ENCODE peak calls at places on chromosome 17, in four cellular contexts. B, V, T and X are unnamed samples.

GRCh38 chr17:32741381-32741780 is 135.5 kb downstream of the MYO1D start:
- DNase-seq in V (no peak), T (no peak), B (no peak), X (no peak)

GRCh38 chr17:76500745-76501017 is 542 bp downstream of the RHBDF2 start:
- DNase-seq in B (no peak), V (no peak), T (no peak), X (no peak)

GRCh38 chr17:76997981-76998531 is 129.9 kb downstream of the MGAT5B start:
- DNase-seq in B (peak), V (no peak), T (no peak), X (no peak)

GRCh38 chr17:71118039-71118438 is 948.7 kb downstream of the KCNJ2 start:
- DNase-seq in B (no peak), V (no peak), T (no peak), X (no peak)

GRCh38 chr17:80361495-80362220 is 53.3 kb upstream of the ENDOV start:
- DNase-seq in V (peak), T (no peak), B (no peak), X (peak)

GRCh38 chr17:75647921-75648320 is 14.7 kb downstream of the SMIM5 start:
- DNase-seq in V (no peak), B (no peak), T (no peak), X (no peak)

GRCh38 chr17:41785091-41785875 is 1.2 kb downstream of the JUP start:
- DNase-seq in T (no peak), B (no peak), V (peak), X (peak)

GRCh38 chr17:4005296-4006164 is 41.3 kb upstream of the ATP2A3 start:
- DNase-seq in T (no peak), V (no peak), B (no peak), X (no peak)

GRCh38 chr17:17809527-17810373 is 27.0 kb downstream of the SREBF1 start:
- DNase-seq in B (no peak), V (no peak), T (no peak), X (peak)

GRCh38 chr17:75587718-75588545 is at the start of gene MYO15B:
- DNase-seq in B (no peak), T (no peak), V (peak), X (peak)

GRCh38 chr17:72273301-72274056 is 152.7 kb downstream of the SOX9 start:
- DNase-seq in V (no peak), B (no peak), T (no peak), X (no peak)

GRCh38 chr17:909642-910323 is 69.8 kb downstream of the NXN start:
- DNase-seq in T (no peak), V (peak), B (no peak), X (no peak)

GRCh38 chr17:40560592-40561293 is 4.5 kb downstream of the CCR7 start:
- DNase-seq in B (peak), T (no peak), V (peak), X (peak)

GRCh38 chr17:9330140-9330902 is 245.3 kb downstream of the STX8 start:
- DNase-seq in V (no peak), T (no peak), B (no peak), X (peak)

GRCh38 chr17:69871318-69871717 is 203.7 kb upstream of the KCNJ16 start:
- DNase-seq in V (no peak), B (no peak), T (no peak), X (no peak)

GRCh38 chr17:53912117-53912516 is 89.4 kb downstream of the KIF2B start:
- DNase-seq in B (no peak), T (peak), V (no peak), X (no peak)

GRCh38 chr17:40022961-40023541 is 7.8 kb downstream of the CSF3 start:
- DNase-seq in T (no peak), V (no peak), B (no peak), X (no peak)

GRCh38 chr17:62870581-62870964 is 62.5 kb upstream of the MARCHF10 start:
- DNase-seq in T (no peak), B (no peak), V (no peak), X (no peak)

GRCh38 chr17:39700148-39700987 is 504 bp downstream of the ERBB2 start:
- DNase-seq in V (no peak), T (no peak), B (no peak), X (peak)

GRCh38 chr17:72466199-72466598 is 345.4 kb downstream of the SOX9 start:
- DNase-seq in V (no peak), T (peak), B (peak), X (no peak)

GRCh38 chr17:28711723-28712036 is at the start of gene PROCA1:
- DNase-seq in B (no peak), T (no peak), V (peak), X (peak)

GRCh38 chr17:4532860-4533521 is 22.2 kb downstream of the MYBBP1A start:
- DNase-seq in T (no peak), V (no peak), B (no peak), X (no peak)

GRCh38 chr17:21010705-21011596 is 31.9 kb downstream of the USP22 start:
- DNase-seq in T (no peak), B (no peak), V (no peak), X (no peak)

GRCh38 chr17:81170727-81171494 is 4.9 kb upstream of the AATK start:
- DNase-seq in B (no peak), V (no peak), T (no peak), X (no peak)

GRCh38 chr17:80656590-80656989 is 112.0 kb downstream of the RPTOR start:
- DNase-seq in V (no peak), B (peak), T (no peak), X (no peak)

GRCh38 chr17:11608396-11608795 is 10.1 kb downstream of the DNAH9 start:
- DNase-seq in V (peak), B (no peak), T (peak), X (no peak)

GRCh38 chr17:69608808-69609494 is 194.5 kb downstream of the MAP2K6 start:
- DNase-seq in T (no peak), V (no peak), B (no peak), X (no peak)

GRCh38 chr17:56943505-56944125 is 17.2 kb downstream of the COIL start:
- DNase-seq in B (no peak), V (no peak), T (no peak), X (no peak)

GRCh38 chr17:76704799-76705198 is 6.0 kb downstream of the MXRA7 start:
- DNase-seq in B (no peak), V (no peak), T (no peak), X (no peak)

GRCh38 chr17:29124135-29124930 is 55.9 kb downstream of the MYO18A start:
- DNase-seq in V (peak), T (peak), B (no peak), X (peak)

GRCh38 chr17:28585891-28586290 is 9.2 kb upstream of the ALDOC start:
- DNase-seq in B (no peak), T (no peak), V (no peak), X (no peak)

DNA sequence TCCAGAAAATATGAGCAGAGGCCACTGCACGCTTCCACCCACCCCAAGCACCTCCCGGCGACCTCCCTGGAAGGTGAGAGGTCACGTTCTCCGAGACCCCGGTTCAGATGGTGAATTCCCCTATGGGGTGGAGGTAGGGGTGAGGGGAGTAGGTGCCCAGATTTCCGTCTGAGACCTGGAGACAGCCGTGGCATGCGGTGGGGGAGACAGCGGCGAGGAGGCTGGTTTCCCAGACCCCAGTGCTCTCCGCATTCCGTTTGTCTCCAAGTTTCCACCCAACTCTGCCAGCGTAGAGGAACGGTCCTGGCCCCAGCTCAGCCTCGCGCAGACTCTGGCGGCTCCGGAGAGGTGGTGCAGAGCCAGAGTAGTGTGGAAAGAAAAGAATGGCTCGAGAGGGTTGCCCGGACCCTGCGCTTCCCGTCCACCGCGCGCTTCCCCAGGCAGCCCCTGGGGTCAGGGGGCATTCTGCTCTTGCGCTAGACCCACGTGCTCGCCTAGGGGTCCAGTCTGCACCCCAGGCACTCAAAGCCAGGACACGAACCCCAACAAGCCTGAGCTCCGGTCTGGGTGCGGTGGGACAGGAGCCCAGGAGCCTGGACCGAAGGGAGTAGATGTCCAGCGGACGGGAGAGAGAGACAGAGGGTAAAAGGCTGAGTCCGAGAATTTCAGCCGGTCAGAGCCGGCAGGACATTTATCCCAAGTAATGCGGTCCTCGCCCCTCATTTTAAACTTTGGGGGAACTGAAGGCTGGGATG is 3.9 kb downstream of the PMP22 start:
- DNase-seq in T (peak), B (no peak), V (no peak), X (peak)
- TF ChIP-seq CTCF in T (no peak), B (no peak), V (no peak), X (no peak)

DNA sequence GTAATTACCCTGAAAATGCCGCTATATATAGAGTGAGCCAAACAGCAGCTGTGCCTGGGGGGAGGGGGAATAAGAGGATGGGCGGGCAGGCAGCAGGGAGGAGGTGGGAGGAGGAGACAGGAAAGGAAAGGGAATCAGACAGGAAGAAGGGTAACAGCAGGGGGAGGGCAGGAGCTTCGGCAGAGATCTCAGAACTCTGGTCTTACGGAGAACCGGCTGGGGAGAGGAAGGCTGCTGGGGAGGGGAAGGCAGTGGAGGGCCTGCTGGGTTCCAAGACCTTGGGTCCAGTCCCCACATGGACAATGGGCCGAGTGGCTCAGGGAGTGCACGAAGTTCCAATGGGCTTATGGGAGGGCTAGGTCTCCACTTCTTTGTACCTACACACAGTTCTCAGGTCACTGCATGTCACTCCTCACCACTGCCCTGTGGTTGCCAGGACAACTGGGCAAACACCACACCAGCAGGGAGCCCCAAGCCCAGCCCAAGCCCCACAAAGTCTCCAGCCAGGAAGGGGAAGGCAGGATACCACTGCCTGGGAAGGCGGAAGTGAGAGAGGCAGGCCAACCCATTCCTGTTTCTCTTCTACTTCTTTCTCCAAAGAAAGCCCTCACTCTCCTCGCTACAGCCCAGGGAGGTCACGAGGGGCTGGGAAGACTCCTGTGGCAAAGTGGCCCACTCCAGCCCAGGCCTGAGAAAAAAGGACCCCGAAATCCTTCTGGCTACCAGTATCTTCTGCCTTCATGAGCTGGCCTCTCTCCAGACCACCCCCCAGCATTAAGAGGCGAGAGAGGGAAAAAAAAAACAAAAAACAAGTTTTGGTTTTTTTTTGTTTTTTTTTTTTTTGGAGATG is 25.3 kb downstream of the G6PC3 start:
- DNase-seq in V (peak), B (no peak), T (peak), X (peak)
- TF ChIP-seq NR2C2 in V (peak), B (no peak), T (no peak), X (no peak)

GRCh38 chr17:48484850-48485249 is 46.0 kb downstream of the HOXB1 start:
- DNase-seq in V (peak), B (no peak), T (no peak), X (no peak)
- TF ChIP-seq MAX in V (no peak), B (no peak), T (no peak), X (no peak)

DNA sequence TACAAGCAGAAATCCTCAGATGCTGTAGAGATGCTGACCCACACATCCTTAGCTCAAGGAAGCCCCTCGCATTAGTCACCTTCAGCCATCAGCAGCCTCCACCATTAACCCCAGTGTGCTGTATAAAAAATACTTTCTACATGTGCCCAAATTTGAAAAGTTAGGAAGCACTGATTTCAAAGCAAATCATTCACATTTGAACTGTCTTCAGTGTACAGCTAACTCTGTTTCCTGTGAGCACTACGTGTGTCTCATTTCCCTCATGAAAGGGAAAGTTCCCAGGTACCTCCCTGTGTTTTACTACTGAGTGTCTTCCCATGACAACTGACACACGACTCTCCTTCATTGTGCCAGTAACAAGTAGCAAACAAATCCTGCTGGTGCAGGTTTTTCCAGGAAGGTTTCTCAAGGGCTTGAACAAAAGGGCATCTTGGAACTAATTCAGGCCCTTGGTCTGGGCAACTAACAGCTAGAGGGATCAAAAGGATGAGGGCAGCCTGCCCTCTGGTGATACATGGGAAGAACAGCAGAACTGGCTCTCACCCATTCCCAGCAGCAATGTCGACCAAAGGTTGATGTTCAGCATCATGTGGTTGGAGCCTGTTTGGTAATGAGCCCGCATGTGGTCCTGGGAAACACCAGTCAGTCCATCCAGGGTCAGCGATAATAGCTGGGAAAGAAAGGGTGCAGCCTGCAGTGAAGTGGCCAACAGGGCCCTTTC is 4.0 kb downstream of the SLC35B1 start:
- DNase-seq in B (no peak), V (peak), T (peak), X (peak)
- TF ChIP-seq CTCF in B (peak), V (peak), T (peak), X (no peak)

GRCh38 chr17:83036193-83036592 is 43.2 kb upstream of the METRNL start:
- DNase-seq in B (no peak), V (no peak), T (no peak), X (no peak)
- TF ChIP-seq NR2C2 in B (no peak), V (no peak), T (no peak), X (no peak)

GRCh38 chr17:46878055-46878454 is 26.7 kb downstream of the WNT9B start:
- DNase-seq in B (no peak), T (no peak), V (no peak), X (no peak)
- TF ChIP-seq MAX in B (no peak), T (no peak), V (no peak), X (no peak)

DNA sequence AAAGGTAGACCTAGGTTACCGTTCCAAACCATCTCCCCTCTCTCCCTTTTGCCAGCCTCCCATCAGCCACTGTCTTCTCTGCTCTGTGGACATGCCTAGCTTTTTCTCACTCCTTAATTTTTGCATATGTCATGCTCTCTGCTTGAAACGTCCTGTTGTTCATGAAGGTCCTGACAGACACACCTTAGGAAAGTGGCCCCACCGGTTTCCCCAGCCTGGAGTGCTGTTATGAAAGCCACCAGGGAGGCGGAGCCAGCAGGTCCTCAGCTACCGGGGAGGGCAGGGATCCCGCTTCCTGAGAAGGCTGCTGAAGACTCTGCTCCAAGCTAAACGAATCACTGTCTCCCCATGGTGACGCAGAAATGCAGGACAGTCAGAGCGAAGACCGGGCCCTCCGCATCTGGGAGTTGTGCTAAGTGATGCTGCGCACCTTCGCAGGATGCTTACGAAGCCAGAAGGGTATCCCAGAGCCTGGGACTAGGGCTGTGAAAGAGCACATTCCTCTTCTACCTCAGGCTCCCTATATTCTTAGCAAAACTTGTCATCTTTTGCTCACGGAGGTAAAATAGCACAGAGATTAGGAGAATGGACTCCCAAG is 2.3 kb upstream of the SLC16A11 start:
- DNase-seq in T (peak), V (no peak), B (no peak), X (peak)
- TF ChIP-seq CTCF in T (no peak), V (no peak), B (no peak), X (no peak)

DNA sequence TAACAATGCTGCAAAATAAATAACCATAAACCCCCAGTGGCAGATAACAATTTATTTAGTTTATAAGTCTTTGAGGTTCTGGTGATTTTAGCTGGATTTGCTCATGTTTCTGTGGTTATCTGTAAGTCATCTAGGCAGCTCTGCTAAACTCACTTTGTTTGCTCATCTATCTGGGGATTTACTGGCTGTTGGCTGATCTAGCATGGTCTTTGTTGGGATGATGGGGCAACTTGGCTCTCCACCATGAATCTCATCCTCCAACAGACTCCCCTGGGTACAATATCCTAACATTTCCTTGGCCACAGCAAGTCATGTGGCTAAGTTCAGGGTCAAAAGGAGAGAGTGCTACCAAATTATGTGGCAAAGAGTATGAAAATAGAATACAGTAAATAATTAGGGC is 359.3 kb downstream of the CA10 start:
- DNase-seq in V (no peak), T (no peak), B (no peak), X (no peak)
- TF ChIP-seq NR2C2 in V (no peak), T (no peak), B (no peak), X (no peak)

GRCh38 chr17:78581304-78581703 is 4.1 kb upstream of the DNAH17 start:
- DNase-seq in B (no peak), T (no peak), V (no peak), X (no peak)

GRCh38 chr17:78588258-78589030 is 11.2 kb upstream of the DNAH17 start:
- DNase-seq in T (peak), B (no peak), V (no peak), X (no peak)

GRCh38 chr17:78585231-78585630 is 8.0 kb upstream of the DNAH17 start:
- DNase-seq in V (no peak), T (peak), B (no peak), X (no peak)

GRCh38 chr17:78580277-78580804 is 3.1 kb upstream of the DNAH17 start:
- DNase-seq in T (no peak), V (no peak), B (no peak), X (no peak)

GRCh38 chr17:78583091-78583490 is 5.9 kb upstream of the DNAH17 start:
- DNase-seq in T (no peak), V (peak), B (no peak), X (peak)
- TF ChIP-seq MAX in T (no peak), V (no peak), B (no peak), X (no peak)